ENCODE peak calls at places on chromosome 5, in five cellular contexts. P is Panc1, Q is GM23338, L is GM12878, G is HepG2. V is an unnamed sample.

GRCh38 chr5:132234684-132235062 is 7.0 kb upstream of the P4HA2 start:
- DNase-seq in L (no peak), P (no peak), G (no peak), Q (no peak), V (no peak)

GRCh38 chr5:172123269-172123692 is 64.7 kb downstream of the STK10 start:
- DNase-seq in L (no peak), G (peak), Q (peak), P (no peak), V (no peak)

GRCh38 chr5:53323943-53324642 is 156.3 kb upstream of the FST start:
- DNase-seq in Q (no peak), G (peak), L (peak), P (no peak), V (no peak)

GRCh38 chr5:172839669-172840068 is 5.6 kb downstream of the ERGIC1 start:
- DNase-seq in Q (no peak), L (no peak), G (no peak), P (no peak), V (no peak)

GRCh38 chr5:106363578-106363977 is 1307.2 kb downstream of the EFNA5 start:
- DNase-seq in G (no peak), P (no peak), L (no peak), Q (no peak), V (no peak)

GRCh38 chr5:84085387-84086041 is 299.2 kb downstream of the EDIL3 start:
- DNase-seq in P (no peak), Q (no peak), L (no peak), G (no peak), V (no peak)

GRCh38 chr5:178149199-178149932 is 4.3 kb downstream of the NHP2 start:
- DNase-seq in G (no peak), P (no peak), L (no peak), Q (peak), V (no peak)

GRCh38 chr5:8446179-8446578 is 577.2 kb downstream of the MTRR start:
- DNase-seq in G (no peak), L (no peak), Q (no peak), P (no peak), V (no peak)

GRCh38 chr5:179420476-179420875 is 75.2 kb upstream of the ADAMTS2 start:
- DNase-seq in Q (no peak), G (no peak), P (no peak), L (no peak), V (no peak)

GRCh38 chr5:41883940-41884339 is 13.7 kb upstream of the OXCT1 start:
- DNase-seq in Q (no peak), G (no peak), L (no peak), P (no peak), V (no peak)

GRCh38 chr5:134242146-134242545 is 16.3 kb upstream of the PPP2CA start:
- DNase-seq in L (no peak), G (peak), P (no peak), Q (no peak), V (no peak)

GRCh38 chr5:115785395-115786009 is 31.0 kb downstream of the CDO1 start:
- DNase-seq in G (no peak), L (no peak), Q (peak), P (no peak), V (no peak)

GRCh38 chr5:115349001-115349817 is 52.8 kb upstream of the CCDC112 start:
- DNase-seq in G (peak), Q (no peak), L (no peak), P (peak), V (no peak)

GRCh38 chr5:131171276-131171815 is 602 bp downstream of the LYRM7 start:
- DNase-seq in G (peak), L (no peak), P (no peak), Q (peak), V (no peak)

GRCh38 chr5:75611324-75612210 is at the start of gene ANKDD1B:
- DNase-seq in L (no peak), G (no peak), P (no peak), Q (peak), V (no peak)

GRCh38 chr5:54159153-54159836 is 151.1 kb downstream of the ARL15 start:
- DNase-seq in L (no peak), G (peak), Q (peak), P (no peak), V (peak)

GRCh38 chr5:122908662-122909061 is 63.2 kb downstream of the SNX24 start:
- DNase-seq in P (no peak), G (no peak), Q (peak), L (no peak), V (no peak)
- TF ChIP-seq POLR2AphosphoS5 in P (no peak), G (no peak), Q (no peak), L (no peak), V (no peak)

DNA sequence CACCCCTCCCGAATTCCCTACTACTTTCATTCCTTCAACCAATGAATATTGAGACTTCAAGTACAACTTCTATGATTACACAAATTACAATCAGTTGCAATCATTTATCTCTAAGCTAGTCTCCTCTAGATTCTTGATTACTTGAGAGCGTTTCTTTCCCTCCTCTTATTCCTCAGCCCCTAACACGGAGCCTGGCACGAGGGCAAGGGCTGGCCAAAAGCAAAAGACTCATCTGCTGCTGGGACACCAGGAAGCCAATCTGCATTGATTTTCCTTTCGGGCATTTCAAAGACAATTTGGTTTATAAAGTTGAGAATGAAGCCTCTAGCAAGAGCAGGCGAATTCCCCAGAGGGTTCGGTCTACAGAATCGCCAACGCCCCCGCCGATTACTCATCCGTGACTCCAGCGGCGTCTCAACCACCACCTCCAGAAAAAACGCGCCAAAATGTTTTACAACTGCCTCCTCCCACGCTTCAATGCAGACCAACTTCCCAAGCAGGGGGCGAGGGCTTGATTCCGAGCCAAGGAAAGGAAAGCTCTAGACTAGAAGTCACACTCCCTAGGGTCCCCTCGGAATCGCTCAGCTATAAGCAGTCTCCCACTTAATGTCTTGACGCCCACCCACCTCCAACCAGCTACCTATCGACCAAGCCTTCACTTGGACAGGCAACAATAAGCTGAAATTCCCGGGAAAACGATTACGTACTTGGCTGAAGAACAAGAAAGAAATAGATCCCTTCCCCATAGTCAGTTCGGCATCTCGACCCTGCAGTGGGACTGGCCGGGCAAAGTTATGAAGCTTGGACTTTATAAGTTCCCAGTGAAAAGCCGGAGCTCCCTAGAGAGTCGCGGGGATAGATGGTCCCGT is 1.4 kb downstream of the PCSK1 start:
- DNase-seq in P (no peak), L (no peak), Q (peak), G (no peak), V (no peak)
- TF ChIP-seq REST in P (no peak), L (no peak), Q (no peak), G (no peak), V (no peak)

GRCh38 chr5:40797273-40798011 is 732 bp downstream of the PRKAA1 start:
- DNase-seq in L (peak), Q (peak), G (no peak), P (peak), V (peak)

GRCh38 chr5:40790947-40791593 is 7.1 kb downstream of the PRKAA1 start:
- DNase-seq in G (peak), L (no peak), Q (no peak), P (no peak), V (no peak)

GRCh38 chr5:40787986-40788385 is 10.2 kb downstream of the PRKAA1 start:
- DNase-seq in P (no peak), L (no peak), G (no peak), Q (no peak), V (no peak)

GRCh38 chr5:40796487-40796889 is 1.7 kb downstream of the PRKAA1 start:
- DNase-seq in P (no peak), Q (no peak), G (no peak), L (no peak), V (peak)

GRCh38 chr5:40791715-40792139 is 6.4 kb downstream of the PRKAA1 start:
- DNase-seq in L (no peak), G (peak), P (no peak), Q (no peak), V (no peak)
- H3K27ac ChIP-seq in L (no peak), G (peak), P (no peak), Q (no peak), V (no peak)

GRCh38 chr5:90557871-90558270 is 726 bp upstream of the ADGRV1 start:
- DNase-seq in P (no peak), G (no peak), L (no peak), Q (no peak), V (no peak)

GRCh38 chr5:90560771-90561170 is 2.2 kb downstream of the ADGRV1 start:
- DNase-seq in L (no peak), Q (no peak), G (no peak), P (no peak), V (no peak)

GRCh38 chr5:90555666-90556065 is 2.9 kb upstream of the ADGRV1 start:
- DNase-seq in P (no peak), Q (no peak), L (no peak), G (no peak), V (no peak)

GRCh38 chr5:90557391-90557790 is 1.2 kb upstream of the ADGRV1 start:
- DNase-seq in G (no peak), P (no peak), Q (peak), L (no peak), V (no peak)

GRCh38 chr5:90558344-90559192 is at the start of gene ADGRV1:
- DNase-seq in L (no peak), P (no peak), Q (peak), G (peak), V (no peak)
- TF ChIP-seq POLR2AphosphoS5 in L (no peak), P (no peak), Q (peak), G (no peak), V (no peak)

DNA sequence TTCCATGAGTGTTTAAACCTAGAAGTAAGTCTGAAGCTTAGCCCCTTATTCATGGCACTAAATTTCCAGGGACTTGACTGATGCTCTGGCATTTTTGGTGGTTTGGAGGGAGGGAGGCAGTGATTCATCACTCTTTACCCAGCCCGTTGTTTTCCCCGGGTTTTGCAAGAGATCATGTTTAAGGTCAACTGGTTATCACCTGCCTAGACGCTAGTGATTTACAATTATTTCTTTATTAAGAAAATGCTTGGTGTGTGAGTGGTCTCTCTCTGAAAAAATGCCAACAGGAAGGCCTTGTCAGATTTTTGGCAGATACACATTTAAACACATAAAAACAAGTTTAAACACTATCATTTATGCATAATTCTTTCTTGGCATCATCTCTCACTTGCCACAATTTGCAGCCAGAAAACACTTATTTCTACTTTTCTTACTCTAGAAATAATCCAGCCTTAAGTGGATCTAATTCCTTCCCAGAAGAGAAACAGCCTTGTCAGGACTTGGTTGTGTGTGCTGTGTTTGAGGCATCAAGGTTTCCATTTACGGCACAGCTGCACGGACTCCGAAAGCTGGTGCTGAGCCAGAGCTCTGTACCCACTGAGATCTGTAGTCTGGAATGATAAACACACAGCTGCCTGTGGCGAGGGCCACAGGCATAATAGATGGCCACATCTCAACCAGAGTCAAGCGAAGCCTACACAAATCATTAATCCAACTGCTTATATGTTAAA is 738.0 kb upstream of the ZNF608 start:
- DNase-seq in G (no peak), P (peak), L (no peak), Q (no peak), V (no peak)
- TF ChIP-seq REST in G (no peak), P (no peak), L (no peak), Q (no peak), V (no peak)

DNA sequence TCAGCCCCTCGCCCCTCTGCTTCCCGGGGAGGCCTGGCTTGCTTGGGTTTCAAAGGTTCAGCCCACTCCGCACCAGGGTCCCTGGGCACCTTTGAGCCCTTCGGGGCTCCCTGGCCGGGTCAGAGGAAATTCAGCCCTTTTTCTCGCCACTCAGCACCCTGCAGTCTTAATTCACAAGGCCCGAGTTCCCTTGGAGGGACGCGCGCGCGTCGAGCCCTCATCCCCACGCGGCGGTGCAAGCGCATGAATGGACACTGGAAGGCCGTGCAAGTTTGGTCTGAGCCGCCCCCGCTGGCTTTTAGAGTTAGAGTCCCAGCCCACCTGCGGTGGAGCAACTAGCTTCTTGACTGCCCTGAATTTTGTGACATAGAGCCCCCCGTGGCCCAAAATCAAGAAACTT is 4.5 kb downstream of the EBF1 start:
- DNase-seq in G (no peak), Q (peak), P (no peak), L (no peak), V (no peak)
- H3K27ac ChIP-seq in G (no peak), Q (no peak), P (no peak), L (peak), V (no peak)

DNA sequence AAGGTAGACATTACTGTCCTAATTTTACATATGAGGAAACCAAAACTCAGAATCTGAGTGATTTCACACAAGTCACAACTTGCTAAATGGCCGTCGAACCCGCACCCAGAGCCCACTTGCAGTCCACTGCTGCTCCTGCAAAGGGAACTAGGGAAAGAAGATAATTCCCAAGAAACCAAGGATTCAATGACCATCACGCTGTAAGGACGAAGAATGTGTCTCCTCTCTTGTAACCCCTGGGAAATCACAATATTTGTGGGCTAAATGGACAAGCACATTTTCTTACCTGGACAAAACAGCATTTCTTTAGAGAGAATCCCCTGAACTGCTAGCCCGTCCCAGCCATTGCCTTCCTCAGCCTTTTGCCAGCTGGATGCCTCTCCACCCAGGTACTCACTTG is 2.4 kb downstream of the RPS14 start:
- DNase-seq in G (no peak), P (no peak), Q (no peak), L (no peak), V (no peak)
- TF ChIP-seq POLR2AphosphoS5 in G (no peak), P (no peak), Q (no peak), L (no peak), V (no peak)

GRCh38 chr5:149054416-149054815 is 8.4 kb downstream of the SH3TC2 start:
- DNase-seq in L (no peak), Q (no peak), G (no peak), P (no peak), V (no peak)

GRCh38 chr5:149060325-149060724 is 2.5 kb downstream of the SH3TC2 start:
- DNase-seq in L (no peak), P (no peak), Q (no peak), G (peak), V (no peak)

GRCh38 chr5:149053027-149053705 is 9.7 kb downstream of the SH3TC2 start:
- DNase-seq in P (no peak), Q (no peak), L (no peak), G (no peak), V (no peak)

GRCh38 chr5:149061341-149061740 is 1.5 kb downstream of the SH3TC2 start:
- DNase-seq in L (no peak), P (no peak), Q (no peak), G (no peak), V (no peak)

DNA sequence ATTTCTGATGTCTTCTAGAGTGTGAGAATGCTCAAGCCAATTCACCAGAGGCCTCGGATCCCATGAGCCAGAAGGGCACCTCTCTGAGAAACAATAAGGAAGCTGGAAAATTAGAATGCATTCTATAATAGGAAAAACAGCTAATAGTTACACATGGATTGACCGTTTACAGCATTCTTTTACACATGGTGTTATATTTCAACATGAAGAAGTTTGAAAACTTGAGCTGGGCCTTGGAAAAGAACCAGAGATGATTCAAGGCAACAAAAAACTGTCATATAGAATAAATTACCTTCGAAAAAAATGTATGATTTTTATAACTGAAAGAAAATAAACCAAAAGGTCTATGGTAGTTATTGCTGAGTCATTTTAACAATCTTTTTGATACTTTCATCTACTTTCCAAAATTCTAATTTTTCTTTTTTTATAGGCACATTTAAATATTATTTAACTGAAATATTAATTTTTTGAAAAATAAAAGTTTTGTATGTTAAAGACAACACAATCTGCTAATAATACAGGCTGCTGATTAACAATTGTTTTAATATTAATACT is 6.2 kb downstream of the SH3TC2 start:
- DNase-seq in P (no peak), L (no peak), Q (no peak), G (no peak), V (no peak)
- TF ChIP-seq REST in P (no peak), L (no peak), Q (no peak), G (no peak), V (no peak)

DNA sequence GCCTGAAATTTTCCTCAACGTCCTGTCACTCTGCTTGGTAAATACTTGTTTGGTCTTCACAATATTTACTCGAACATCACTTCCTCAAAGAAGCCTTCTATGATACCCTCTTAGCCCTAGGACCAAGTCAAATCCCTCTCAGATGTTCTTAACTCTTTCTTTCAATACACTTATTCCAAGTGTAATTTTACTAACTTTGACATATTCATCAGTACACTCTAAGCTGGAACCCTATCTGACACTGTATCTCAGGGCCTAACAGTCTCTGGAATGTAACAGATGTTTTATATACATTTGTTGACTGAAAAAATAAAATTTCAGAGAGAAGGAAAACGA is 19.6 kb downstream of the SIL1 start:
- DNase-seq in L (no peak), P (no peak), Q (no peak), G (no peak), V (no peak)
- H3K27ac ChIP-seq in L (peak), P (no peak), Q (no peak), G (no peak), V (no peak)

V was measured in HL-60.